ENCODE peak calls at places on chromosomes 16 and 17, in ten cellular contexts. One of them, this sample, is unnamed.

GRCh38 chr16:77043076-77043475 is 147.9 kb upstream of the MON1B start:
- DNase-seq in T-cell: no peak
- DNase-seq in dorsolateral prefrontal cortex: no peak
- DNase-seq in GM13977: peak; percentile 25
- DNase-seq in ELR: peak; percentile 4
- DNase-seq in activated T-cell treated with anti-CD3 and anti-CD28 coated beads, Interleukin-2, amount 50 U/mL, for 1 hour: no peak
- DNase-seq in stomach: no peak
- DNase-seq in uterus: no peak
- DNase-seq in amygdala: no peak
- DNase-seq in progenitor cell of endocrine pancreas: no peak
- DNase-seq in this sample: no peak

GRCh38 chr17:4678448-4679026 is 25.4 kb downstream of the PELP1 start:
- DNase-seq in T-cell: no peak
- DNase-seq in dorsolateral prefrontal cortex: no peak
- DNase-seq in GM13977: no peak
- DNase-seq in ELR: peak; percentile 99
- DNase-seq in activated T-cell treated with anti-CD3 and anti-CD28 coated beads, Interleukin-2, amount 50 U/mL, for 1 hour: no peak
- DNase-seq in stomach: no peak
- DNase-seq in uterus: no peak
- DNase-seq in amygdala: no peak
- DNase-seq in progenitor cell of endocrine pancreas: no peak
- DNase-seq in this sample: no peak

GRCh38 chr17:34382586-34383224 is 19.7 kb upstream of the CCL1 start:
- DNase-seq in T-cell: no peak
- DNase-seq in dorsolateral prefrontal cortex: no peak
- DNase-seq in GM13977: no peak
- DNase-seq in ELR: no peak
- DNase-seq in activated T-cell treated with anti-CD3 and anti-CD28 coated beads, Interleukin-2, amount 50 U/mL, for 1 hour: no peak
- DNase-seq in stomach: no peak
- DNase-seq in uterus: no peak
- DNase-seq in amygdala: no peak
- DNase-seq in progenitor cell of endocrine pancreas: no peak
- DNase-seq in this sample: no peak

GRCh38 chr17:56891751-56892150 is 22.1 kb downstream of the TRIM25 start:
- DNase-seq in T-cell: peak; percentile 41
- DNase-seq in dorsolateral prefrontal cortex: no peak
- DNase-seq in GM13977: no peak
- DNase-seq in ELR: peak; percentile 14
- DNase-seq in activated T-cell treated with anti-CD3 and anti-CD28 coated beads, Interleukin-2, amount 50 U/mL, for 1 hour: peak; percentile 64
- DNase-seq in stomach: peak; percentile 40
- DNase-seq in uterus: no peak
- DNase-seq in amygdala: no peak
- DNase-seq in progenitor cell of endocrine pancreas: no peak
- DNase-seq in this sample: peak; percentile 63

GRCh38 chr17:41523787-41524186 is 4.3 kb downstream of the KRT19 start:
- DNase-seq in T-cell: no peak
- DNase-seq in dorsolateral prefrontal cortex: no peak
- DNase-seq in GM13977: no peak
- DNase-seq in ELR: no peak
- DNase-seq in activated T-cell treated with anti-CD3 and anti-CD28 coated beads, Interleukin-2, amount 50 U/mL, for 1 hour: no peak
- DNase-seq in stomach: peak; percentile 43
- DNase-seq in uterus: no peak
- DNase-seq in amygdala: no peak
- DNase-seq in progenitor cell of endocrine pancreas: no peak
- DNase-seq in this sample: no peak

GRCh38 chr16:57899771-57900661 is 70.9 kb downstream of the CNGB1 start:
- DNase-seq in T-cell: peak; percentile 61
- DNase-seq in dorsolateral prefrontal cortex: peak; percentile 87
- DNase-seq in GM13977: peak; percentile 79
- DNase-seq in ELR: peak; percentile 75
- DNase-seq in activated T-cell treated with anti-CD3 and anti-CD28 coated beads, Interleukin-2, amount 50 U/mL, for 1 hour: peak; percentile 76
- DNase-seq in stomach: peak; percentile 81
- DNase-seq in uterus: peak; percentile 61
- DNase-seq in amygdala: peak; percentile 21
- DNase-seq in progenitor cell of endocrine pancreas: peak; percentile 55
- DNase-seq in this sample: peak; percentile 85

GRCh38 chr17:65515512-65515911 is 45.9 kb downstream of the AXIN2 start:
- DNase-seq in T-cell: no peak
- DNase-seq in dorsolateral prefrontal cortex: no peak
- DNase-seq in GM13977: no peak
- DNase-seq in ELR: no peak
- DNase-seq in activated T-cell treated with anti-CD3 and anti-CD28 coated beads, Interleukin-2, amount 50 U/mL, for 1 hour: no peak
- DNase-seq in stomach: no peak
- DNase-seq in uterus: no peak
- DNase-seq in amygdala: no peak
- DNase-seq in progenitor cell of endocrine pancreas: no peak
- DNase-seq in this sample: no peak

GRCh38 chr16:67865318-67865717 is 7.5 kb upstream of the EDC4 start:
- DNase-seq in T-cell: no peak
- DNase-seq in dorsolateral prefrontal cortex: no peak
- DNase-seq in GM13977: no peak
- DNase-seq in ELR: peak; percentile 72
- DNase-seq in activated T-cell treated with anti-CD3 and anti-CD28 coated beads, Interleukin-2, amount 50 U/mL, for 1 hour: no peak
- DNase-seq in stomach: peak; percentile 34
- DNase-seq in uterus: no peak
- DNase-seq in amygdala: no peak
- DNase-seq in progenitor cell of endocrine pancreas: no peak
- DNase-seq in this sample: no peak

GRCh38 chr17:62750502-62751349 is 57.4 kb downstream of the MARCHF10 start:
- DNase-seq in T-cell: no peak
- DNase-seq in dorsolateral prefrontal cortex: no peak
- DNase-seq in GM13977: no peak
- DNase-seq in ELR: peak; percentile 49
- DNase-seq in activated T-cell treated with anti-CD3 and anti-CD28 coated beads, Interleukin-2, amount 50 U/mL, for 1 hour: no peak
- DNase-seq in stomach: no peak
- DNase-seq in uterus: peak; percentile 29
- DNase-seq in amygdala: no peak
- DNase-seq in progenitor cell of endocrine pancreas: no peak
- DNase-seq in this sample: no peak

GRCh38 chr17:83098241-83099085 is 19.1 kb downstream of the METRNL start:
- DNase-seq in T-cell: no peak
- DNase-seq in dorsolateral prefrontal cortex: no peak
- DNase-seq in GM13977: no peak
- DNase-seq in ELR: no peak
- DNase-seq in activated T-cell treated with anti-CD3 and anti-CD28 coated beads, Interleukin-2, amount 50 U/mL, for 1 hour: no peak
- DNase-seq in stomach: no peak
- DNase-seq in uterus: no peak
- DNase-seq in amygdala: no peak
- DNase-seq in progenitor cell of endocrine pancreas: no peak
- DNase-seq in this sample: no peak

GRCh38 chr16:70778901-70779309 is 22.1 kb downstream of the VAC14 start:
- DNase-seq in T-cell: no peak
- DNase-seq in dorsolateral prefrontal cortex: peak; percentile 50
- DNase-seq in GM13977: no peak
- DNase-seq in ELR: peak; percentile 83
- DNase-seq in activated T-cell treated with anti-CD3 and anti-CD28 coated beads, Interleukin-2, amount 50 U/mL, for 1 hour: no peak
- DNase-seq in stomach: no peak
- DNase-seq in uterus: peak; percentile 89
- DNase-seq in amygdala: no peak
- DNase-seq in progenitor cell of endocrine pancreas: no peak
- DNase-seq in this sample: peak; percentile 90

GRCh38 chr16:31472559-31473203 is 729 bp downstream of the TGFB1I1 start:
- DNase-seq in T-cell: no peak
- DNase-seq in dorsolateral prefrontal cortex: no peak
- DNase-seq in GM13977: peak; percentile 66
- DNase-seq in ELR: peak; percentile 86
- DNase-seq in activated T-cell treated with anti-CD3 and anti-CD28 coated beads, Interleukin-2, amount 50 U/mL, for 1 hour: peak; percentile 60
- DNase-seq in stomach: peak; percentile 87
- DNase-seq in uterus: peak; percentile 97
- DNase-seq in amygdala: no peak
- DNase-seq in progenitor cell of endocrine pancreas: no peak
- DNase-seq in this sample: peak; percentile 94

GRCh38 chr17:57916925-57917858 is 38.0 kb downstream of the CUEDC1 start:
- DNase-seq in T-cell: no peak
- DNase-seq in dorsolateral prefrontal cortex: peak; percentile 74
- DNase-seq in GM13977: no peak
- DNase-seq in ELR: peak; percentile 20
- DNase-seq in activated T-cell treated with anti-CD3 and anti-CD28 coated beads, Interleukin-2, amount 50 U/mL, for 1 hour: peak; percentile 34
- DNase-seq in stomach: no peak
- DNase-seq in uterus: no peak
- DNase-seq in amygdala: no peak
- DNase-seq in progenitor cell of endocrine pancreas: no peak
- DNase-seq in this sample: no peak

This sample was measured in sciatic nerve.